ENCODE peak calls at places on chromosomes 12 and 14, in seven cellular contexts. O is GM06990, F is T-helper 1 cell, P is kidney tubule cell, S is H7, U is lower leg skin, X is hippocampal formation. G is an unnamed sample.

GRCh38 chr12:56152132-56152755 is at the start of gene MYL6B:
- DNase-seq in O (peak), F (peak), P (peak), S (peak), U (peak), X (peak), G (peak)

GRCh38 chr14:58732387-58732786 is 94.6 kb downstream of the DACT1 start:
- DNase-seq in O (no peak), F (no peak), P (peak), S (no peak), U (no peak), X (no peak), G (no peak)

GRCh38 chr14:24845851-24846250 is 204.1 kb downstream of the STXBP6 start:
- DNase-seq in O (no peak), F (no peak), P (no peak), S (no peak), U (no peak), X (no peak), G (no peak)

GRCh38 chr12:53717319-53717718 is 9.9 kb downstream of the CALCOCO1 start:
- DNase-seq in O (no peak), F (no peak), P (no peak), S (no peak), U (no peak), X (no peak), G (no peak)

GRCh38 chr12:105228494-105228893 is 7.5 kb downstream of the APPL2 start:
- DNase-seq in O (no peak), F (no peak), P (peak), S (no peak), U (no peak), X (no peak), G (no peak)

GRCh38 chr14:34038358-34039057 is 87.6 kb upstream of the EGLN3 start:
- DNase-seq in O (no peak), F (no peak), P (peak), S (no peak), U (no peak), X (no peak), G (no peak)

GRCh38 chr14:104712881-104713734 is 10.9 kb upstream of the ADSS1 start:
- DNase-seq in O (no peak), F (no peak), P (no peak), S (peak), U (no peak), X (no peak), G (no peak)

GRCh38 chr14:27390130-27390529 is 792.3 kb upstream of the NOVA1 start:
- DNase-seq in O (no peak), F (no peak), P (no peak), S (peak), U (no peak), X (no peak), G (no peak)

GRCh38 chr12:115619889-115620288 is 657.6 kb downstream of the MED13L start:
- DNase-seq in O (no peak), F (no peak), P (no peak), S (peak), U (no peak), X (no peak), G (no peak)

GRCh38 chr12:110102255-110102654 is 21.9 kb upstream of the IFT81 start:
- DNase-seq in O (peak), F (no peak), P (peak), S (peak), U (no peak), X (no peak), G (no peak)

GRCh38 chr14:75607044-75607443 is 28.6 kb downstream of the FLVCR2 start:
- DNase-seq in O (no peak), F (no peak), P (no peak), S (no peak), U (no peak), X (no peak), G (no peak)

GRCh38 chr12:127957001-127957660 is 309.8 kb upstream of the TMEM132C start:
- DNase-seq in O (no peak), F (no peak), P (no peak), S (no peak), U (no peak), X (no peak), G (no peak)

GRCh38 chr12:42698213-42698612 is 108.7 kb upstream of the PRICKLE1 start:
- DNase-seq in O (no peak), F (no peak), P (peak), S (no peak), U (peak), X (no peak), G (peak)

GRCh38 chr14:92513204-92513965 is at the start of gene RIN3:
- DNase-seq in O (peak), F (peak), P (peak), S (peak), U (no peak), X (no peak), G (no peak)

GRCh38 chr12:110067531-110067930 is 19.2 kb upstream of the C12orf76 start:
- DNase-seq in O (no peak), F (no peak), P (no peak), S (no peak), U (no peak), X (no peak), G (no peak)

GRCh38 chr14:72946491-72946890 is 20.2 kb downstream of the DCAF4 start:
- DNase-seq in O (no peak), F (no peak), P (no peak), S (no peak), U (no peak), X (no peak), G (no peak)

GRCh38 chr14:38419579-38419978 is 163.7 kb upstream of the CLEC14A start:
- DNase-seq in O (no peak), F (no peak), P (no peak), S (no peak), U (no peak), X (no peak), G (no peak)

GRCh38 chr12:79897617-79898016 is 37.3 kb downstream of the PPP1R12A start:
- DNase-seq in O (no peak), F (no peak), P (peak), S (peak), U (no peak), X (no peak), G (peak)

GRCh38 chr12:110599334-110599733 is 14.6 kb upstream of the TCTN1 start:
- DNase-seq in O (no peak), F (no peak), P (no peak), S (no peak), U (no peak), X (no peak), G (no peak)